ENCODE peak calls at places on chromosomes 5 and 9, in five cellular contexts. U is GM12878, B is IMR-90, X is K562, P is HepG2. T is an unnamed sample.

GRCh38 chr5:178382689-178383276 is 150.2 kb upstream of the PHYKPL start:
- DNase-seq in X (no peak), U (no peak), B (no peak), P (no peak), T (no peak)

GRCh38 chr9:127874301-127875216 is 2.9 kb downstream of the AK1 start:
- DNase-seq in X (no peak), P (no peak), B (no peak), U (no peak), T (no peak)

GRCh38 chr5:173643964-173644363 is 27.5 kb upstream of the BOD1 start:
- DNase-seq in P (no peak), X (no peak), U (peak), B (peak), T (no peak)

GRCh38 chr9:3464033-3464638 is 61.7 kb downstream of the RFX3 start:
- DNase-seq in B (peak), X (no peak), P (no peak), U (no peak), T (no peak)

GRCh38 chr5:82396871-82397514 is 118.8 kb upstream of the RPS23 start:
- DNase-seq in P (peak), X (no peak), U (no peak), B (peak), T (peak)

GRCh38 chr9:127225747-127226646 is 38.6 kb upstream of the GARNL3 start:
- DNase-seq in U (no peak), X (no peak), B (peak), P (no peak), T (no peak)

GRCh38 chr5:92309336-92309991 is 926.3 kb upstream of the ARRDC3 start:
- DNase-seq in B (peak), P (peak), U (no peak), X (no peak), T (peak)

GRCh38 chr9:135295556-135296300 is 183.9 kb upstream of the PPP1R26 start:
- DNase-seq in P (no peak), U (no peak), X (no peak), B (no peak), T (no peak)

GRCh38 chr5:107894361-107894760 is 223.6 kb upstream of the EFNA5 start:
- DNase-seq in X (no peak), U (no peak), B (peak), P (no peak), T (no peak)

GRCh38 chr5:119355244-119355635 is 579 bp upstream of the TNFAIP8 start:
- DNase-seq in X (no peak), B (no peak), U (no peak), P (peak), T (no peak)

GRCh38 chr9:125095821-125096443 is 47.4 kb downstream of the SCAI start:
- DNase-seq in X (no peak), B (no peak), P (no peak), U (no peak), T (no peak)

GRCh38 chr9:134189167-134189474 is 24.8 kb upstream of the RNU6ATAC start:
- DNase-seq in U (no peak), B (no peak), P (no peak), X (no peak), T (no peak)

GRCh38 chr5:106862450-106863193 is 808.1 kb downstream of the EFNA5 start:
- DNase-seq in X (no peak), P (no peak), B (peak), U (no peak), T (no peak)

DNA sequence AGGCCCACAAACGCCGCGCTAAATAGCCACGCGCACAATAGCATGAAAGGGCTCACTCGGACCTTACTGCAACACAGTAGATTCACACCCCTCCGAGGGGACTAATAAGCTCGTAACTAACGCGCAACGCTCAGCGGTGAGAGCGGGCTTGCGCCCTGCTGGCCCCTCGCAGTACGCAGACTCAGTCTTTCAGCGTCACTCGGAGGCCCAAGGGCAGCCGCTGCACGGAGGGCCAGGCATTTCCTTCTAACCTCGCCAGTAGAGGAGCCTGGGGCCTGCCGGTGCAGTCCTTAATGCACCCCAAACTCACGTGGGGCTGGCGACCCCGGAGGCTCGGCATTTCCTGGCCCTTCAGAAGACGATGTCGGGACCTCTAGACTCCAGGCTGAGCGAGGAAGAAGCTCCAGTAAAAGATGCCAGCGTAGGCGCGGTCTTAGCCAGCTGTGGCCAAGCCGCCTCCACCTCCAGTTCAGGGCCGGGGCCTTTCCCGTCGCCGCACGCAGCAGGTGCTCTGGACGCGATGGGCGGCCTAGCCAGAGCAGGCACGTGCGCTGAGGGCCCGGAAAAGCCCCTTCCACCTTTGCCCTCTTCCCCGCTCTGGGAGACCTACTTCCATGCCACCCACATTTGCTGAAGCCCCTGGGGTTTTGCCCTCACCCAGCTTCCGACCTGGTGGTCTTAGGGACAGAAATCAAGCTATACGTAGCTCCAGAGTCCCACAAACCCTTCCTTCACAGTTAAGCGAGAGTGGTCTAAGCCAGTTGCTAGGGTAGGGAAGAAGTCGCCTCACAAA is 38.3 kb upstream of the TIFAB start:
- DNase-seq in U (no peak), X (no peak), P (no peak), B (no peak), T (no peak)
- H3K4me3 ChIP-seq in U (no peak), X (no peak), P (no peak), B (no peak), T (no peak)

GRCh38 chr9:29039258-29039657 is 1466.0 kb upstream of the C9orf72 start:
- DNase-seq in B (no peak), U (no peak), X (no peak), P (no peak), T (peak)
- TF ChIP-seq BHLHE40 in B (no peak), U (no peak), X (no peak), P (no peak), T (no peak)

GRCh38 chr5:159916841-159917761 is 819 bp downstream of the ADRA1B start:
- DNase-seq in X (no peak), P (no peak), B (no peak), U (no peak), T (peak)

GRCh38 chr5:159913481-159913880 is 2.8 kb upstream of the ADRA1B start:
- DNase-seq in X (no peak), U (no peak), B (peak), P (no peak), T (no peak)

GRCh38 chr5:159913048-159913447 is 3.2 kb upstream of the ADRA1B start:
- DNase-seq in P (no peak), U (no peak), B (peak), X (no peak), T (peak)

GRCh38 chr5:159917919-159918487 is 1.7 kb downstream of the ADRA1B start:
- DNase-seq in B (no peak), U (no peak), X (no peak), P (no peak), T (peak)

DNA sequence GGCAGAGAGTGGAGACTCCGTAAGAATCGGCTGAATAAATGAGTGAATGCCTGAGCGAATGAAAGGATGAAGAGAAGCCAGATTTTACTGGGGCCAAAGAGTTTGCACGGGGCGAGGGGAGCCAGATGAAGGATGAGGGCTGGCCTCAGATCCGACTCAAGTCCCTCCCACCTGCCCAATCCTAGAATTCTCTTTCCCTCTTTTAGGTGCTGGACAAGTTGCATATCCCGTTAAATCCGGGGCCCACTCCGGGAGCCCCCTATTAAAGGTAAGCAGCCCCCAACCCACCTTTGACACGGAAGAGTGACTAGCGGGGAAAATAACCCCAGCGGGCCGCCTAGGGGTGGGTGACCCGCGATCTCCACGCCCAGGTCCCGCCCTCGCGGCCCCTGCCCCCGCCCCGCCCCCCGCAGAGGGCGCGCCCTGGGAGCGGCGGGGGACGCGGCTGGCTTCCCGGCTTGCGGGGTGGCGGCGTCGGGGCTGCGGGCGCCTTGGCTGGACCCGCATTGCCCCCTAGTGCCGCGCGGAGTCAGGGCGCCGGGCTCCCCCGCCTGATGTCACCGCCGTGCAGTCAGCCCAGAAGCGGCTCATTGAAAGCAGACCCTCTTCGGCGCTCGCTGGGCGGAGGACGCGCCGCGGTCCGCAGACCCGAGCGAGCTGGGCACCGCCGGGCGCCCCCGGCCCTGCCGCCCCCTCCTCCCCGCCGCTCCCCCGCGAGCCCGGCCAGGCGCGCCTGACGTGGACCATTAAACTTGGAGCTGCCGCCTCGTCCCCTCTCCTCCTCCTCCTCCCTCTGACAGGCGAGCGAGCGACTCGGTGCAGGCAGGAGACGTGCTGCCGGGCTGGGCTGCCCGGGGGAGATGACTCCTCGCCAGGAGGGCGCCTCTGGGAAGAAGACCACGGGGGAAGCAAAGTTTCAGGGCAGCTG is at the start of gene ADRA1B:
- DNase-seq in U (no peak), P (peak), B (peak), X (peak), T (peak)
- H3K4me3 ChIP-seq in U (no peak), P (peak), B (peak), X (no peak), T (peak)

DNA sequence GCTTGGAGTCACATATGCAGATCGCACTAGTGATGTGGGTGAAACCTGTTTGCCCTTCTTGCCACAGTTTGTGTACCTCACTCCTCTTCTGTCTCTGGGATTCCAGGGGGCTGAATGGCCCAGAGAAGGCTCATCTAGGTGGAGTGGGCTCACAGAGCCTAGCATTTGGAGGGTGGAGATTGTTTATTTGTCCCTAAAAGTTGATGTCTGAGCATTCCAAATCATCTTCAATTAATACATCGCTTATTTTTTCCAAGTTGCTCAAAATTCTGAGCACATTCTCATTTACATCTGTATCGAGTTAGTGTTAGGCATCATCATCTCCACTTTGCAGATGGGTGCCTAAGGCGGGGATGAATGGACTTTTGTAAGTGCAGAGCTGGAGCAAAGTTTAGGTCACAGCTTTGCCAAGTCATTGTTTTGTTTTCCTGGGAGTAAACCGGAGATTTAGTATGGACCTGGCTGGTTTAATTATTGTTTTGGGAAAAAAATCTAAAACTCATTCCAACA is 2.0 kb downstream of the ABL1 start:
- DNase-seq in B (peak), P (peak), X (peak), U (no peak), T (peak)
- TF ChIP-seq BHLHE40 in B (no peak), P (no peak), X (no peak), U (no peak), T (no peak)

GRCh38 chr5:13945271-13945670 is 783 bp upstream of the DNAH5 start:
- DNase-seq in B (no peak), U (no peak), P (no peak), X (no peak), T (no peak)
- H3K4me3 ChIP-seq in B (no peak), U (no peak), P (no peak), X (no peak), T (no peak)